ENCODE peak calls at places on chromosomes 12 and 14, in five cellular contexts. O is hepatocyte, T is HCT116, Z is IMR-90, P is fibroblast of lung. F is an unnamed sample. For H3K27me3, the result is how much of the 10 kb centered on the place peaks cover.

GRCh38 chr14:23186913-23187654 is 3.6 kb upstream of the SLC7A8 start:
- DNase-seq in Z (peak), P (peak), T (peak), O (peak), F (peak)

GRCh38 chr12:18868673-18869072 is 130.8 kb downstream of the CAPZA3 start:
- DNase-seq in T (no peak), P (peak), Z (peak), O (no peak), F (no peak)

GRCh38 chr14:67932708-67933107 is 113.1 kb downstream of the RAD51B start:
- DNase-seq in Z (no peak), O (no peak), P (no peak), T (no peak), F (no peak)

GRCh38 chr14:69360438-69361108 is 37.5 kb downstream of the ERH start:
- DNase-seq in Z (no peak), O (no peak), P (no peak), T (no peak), F (peak)

GRCh38 chr14:74933925-74934435 is 10.9 kb upstream of the RPS6KL1 start:
- DNase-seq in O (no peak), P (no peak), Z (no peak), T (no peak), F (no peak)

GRCh38 chr12:113152196-113152834 is 2.8 kb downstream of the CFAP73 start:
- DNase-seq in P (no peak), O (no peak), T (no peak), Z (no peak), F (no peak)

GRCh38 chr12:96294831-96295230 is 100.7 kb downstream of the ELK3 start:
- DNase-seq in P (peak), T (no peak), O (no peak), Z (peak), F (no peak)

GRCh38 chr12:102503056-102503681 is 22.8 kb upstream of the IGF1 start:
- DNase-seq in O (no peak), Z (no peak), P (no peak), T (no peak), F (peak)

GRCh38 chr12:46944104-46944503 is 118.3 kb upstream of the SLC38A4 start:
- DNase-seq in P (peak), T (peak), O (peak), Z (peak), F (peak)

GRCh38 chr12:121894633-121895032 is 6.0 kb downstream of the PSMD9 start:
- DNase-seq in T (no peak), O (peak), Z (peak), P (peak), F (peak)

GRCh38 chr14:75249251-75249957 is 29.2 kb upstream of the FOS start:
- DNase-seq in T (no peak), P (peak), O (no peak), Z (no peak), F (no peak)

GRCh38 chr12:64890873-64891468 is 66.5 kb downstream of the TBC1D30 start:
- DNase-seq in T (peak), O (peak), P (peak), Z (peak), F (peak)

GRCh38 chr14:58428011-58428807 is 690 bp downstream of the KIAA0586 start:
- DNase-seq in Z (peak), T (peak), P (peak), O (peak), F (peak)

GRCh38 chr12:114412825-114413749 is 7.1 kb upstream of the TBX5 start:
- DNase-seq in T (no peak), P (no peak), O (no peak), Z (peak), F (no peak)

GRCh38 chr12:114414031-114414865 is 8.3 kb upstream of the TBX5 start:
- DNase-seq in P (no peak), T (no peak), Z (peak), O (peak), F (no peak)

GRCh38 chr12:114409796-114410520 is 4.0 kb upstream of the TBX5 start:
- DNase-seq in T (no peak), Z (peak), O (no peak), P (no peak), F (no peak)

GRCh38 chr12:114411081-114411836 is 5.3 kb upstream of the TBX5 start:
- DNase-seq in O (no peak), Z (peak), P (no peak), T (no peak), F (no peak)

DNA sequence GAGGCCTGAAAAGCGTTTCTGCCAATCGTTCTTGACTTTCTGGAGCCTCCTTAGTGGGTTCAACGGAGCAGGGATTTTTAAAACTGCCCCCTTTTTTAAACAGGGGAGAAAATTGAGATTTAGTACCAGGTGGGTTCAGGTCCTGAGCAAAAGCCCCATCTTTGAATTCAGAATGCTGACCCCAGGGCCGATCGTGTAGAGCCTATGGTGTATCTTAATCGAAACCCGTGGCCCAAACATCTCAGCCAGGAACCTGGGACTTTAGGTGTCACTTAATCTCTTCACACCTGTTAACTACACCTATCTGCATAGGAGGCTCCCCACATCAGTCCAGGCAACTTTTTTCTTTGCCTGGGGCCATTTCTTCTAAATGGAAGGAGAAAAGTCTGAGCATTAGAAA is 6.4 kb upstream of the TBX5 start:
- DNase-seq in T (no peak), Z (no peak), P (no peak), O (no peak), F (no peak)
- H3K27me3 ChIP-seq in T (under half), Z (under half), P (under half), O (half or more), F (under half)

DNA sequence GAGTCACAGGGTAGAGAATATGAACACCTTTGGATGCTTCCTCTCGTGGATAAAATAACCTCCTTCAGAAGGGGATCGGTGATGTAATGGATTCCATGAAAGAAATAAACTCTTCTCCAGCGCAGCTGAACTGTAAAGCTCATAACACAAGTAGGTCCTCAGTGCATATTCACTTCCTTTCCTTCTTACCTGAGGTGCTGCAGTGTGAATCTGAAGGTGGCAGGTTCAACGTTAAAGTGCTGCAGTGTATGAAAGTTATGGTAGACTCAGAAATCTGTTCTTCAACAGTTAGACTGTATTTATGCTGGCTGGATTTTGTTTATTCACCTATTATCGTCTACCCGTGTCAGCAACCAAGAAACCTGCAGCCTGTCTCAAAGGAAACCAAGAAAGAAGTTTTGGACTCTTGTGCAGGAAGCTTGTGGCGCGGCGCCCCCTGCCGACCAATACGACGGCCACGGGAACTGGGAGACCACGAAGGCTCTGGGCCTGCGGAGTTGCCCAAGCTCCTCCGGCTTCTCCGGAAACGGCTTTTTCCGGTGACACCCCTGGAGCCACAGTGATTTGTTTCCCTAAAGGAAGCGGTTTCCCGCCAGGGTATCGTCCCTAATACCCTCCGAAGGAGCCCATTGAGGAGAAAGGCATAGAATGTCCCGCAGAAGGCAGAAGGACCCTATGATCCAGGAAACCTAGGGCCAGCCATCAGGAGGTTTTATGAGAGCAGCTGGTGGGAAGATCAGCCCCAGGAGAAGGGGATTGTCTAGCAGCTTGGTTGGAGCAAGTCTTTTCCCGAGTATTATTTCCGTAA is 17.6 kb upstream of the RNASE3 start:
- DNase-seq in T (peak), Z (peak), O (peak), P (peak), F (peak)
- H3K4me3 ChIP-seq in T (peak), Z (no peak), O (no peak), P (peak), F (peak)

DNA sequence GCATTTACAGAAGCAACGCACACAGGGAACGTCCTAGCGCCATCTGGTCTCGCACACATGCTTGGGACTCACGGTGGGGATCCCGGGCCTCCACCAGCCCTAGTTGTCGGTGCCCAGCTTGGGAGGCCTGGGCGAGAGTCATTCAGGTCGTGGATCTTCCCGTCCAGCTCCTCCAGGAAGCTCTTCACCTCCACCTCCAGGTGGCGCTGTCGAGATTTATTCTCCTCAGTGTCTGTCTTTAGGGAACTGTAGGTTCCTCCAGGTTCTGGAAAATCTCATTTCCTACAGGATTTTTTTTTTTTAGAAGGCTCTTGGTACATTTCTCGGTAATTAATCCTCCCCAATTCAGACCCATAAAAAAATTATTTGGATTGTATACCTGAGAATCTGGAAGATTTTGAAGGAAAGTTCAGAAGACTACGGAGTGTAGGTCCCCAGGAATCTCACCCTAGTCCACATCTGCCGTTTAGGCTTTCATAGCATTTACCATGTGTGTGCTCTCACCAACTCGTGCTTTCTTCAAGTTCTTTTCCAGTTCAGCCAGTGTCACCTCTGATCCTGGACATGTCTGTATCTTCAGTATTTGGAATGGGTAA is 910.0 kb downstream of the TMEM121 start:
- DNase-seq in Z (no peak), T (no peak), O (no peak), P (no peak), F (peak)
- TF ChIP-seq CTCF in Z (no peak), T (no peak), O (no peak), P (no peak), F (peak)

DNA sequence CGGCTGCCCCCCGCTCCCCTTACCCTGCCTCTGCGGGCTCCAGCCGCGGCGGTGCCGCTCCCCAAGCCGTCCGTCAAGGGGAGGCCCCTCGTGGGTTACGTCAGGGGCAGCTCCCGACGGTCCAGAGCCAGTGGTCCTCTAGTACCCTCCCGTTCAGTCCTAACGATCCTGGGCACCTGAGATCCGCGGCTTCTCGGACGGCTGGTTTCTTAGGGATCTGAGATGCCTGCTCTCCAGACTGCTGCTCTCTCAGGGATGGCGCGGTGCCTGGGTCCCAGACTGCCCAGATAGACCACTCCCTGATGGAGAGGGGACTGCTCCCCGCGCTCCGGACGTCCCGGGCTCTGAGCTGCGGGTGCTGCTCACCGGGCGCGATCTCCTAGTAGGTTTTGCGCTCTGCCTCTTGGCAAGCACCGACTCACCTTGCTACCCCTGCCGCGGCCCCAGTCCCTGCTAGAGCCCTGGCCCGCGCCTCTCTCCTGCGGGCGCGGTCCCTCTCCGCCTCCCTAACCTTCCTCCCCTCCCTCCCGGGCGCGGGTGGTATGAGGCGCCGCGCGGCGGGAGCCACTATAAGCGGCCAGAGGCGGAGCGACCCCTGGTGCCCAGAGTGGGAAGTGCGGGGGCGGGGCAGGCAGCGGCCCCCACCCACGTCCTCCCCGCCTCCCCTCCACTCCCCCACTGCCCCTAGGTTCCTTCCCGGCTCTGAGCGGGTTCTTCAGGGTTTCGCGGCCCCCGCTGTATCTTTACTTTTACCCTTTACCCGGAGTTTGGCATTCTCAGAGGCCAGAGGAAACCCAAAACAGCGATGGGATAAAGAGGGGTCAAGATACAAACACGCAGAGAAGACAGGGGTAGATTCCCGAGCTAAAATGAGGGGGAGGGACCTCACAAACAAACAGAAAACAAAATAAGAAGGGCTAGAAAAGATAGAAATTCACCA is at the start of gene C1QL4:
- DNase-seq in P (peak), T (peak), Z (peak), O (peak), F (peak)
- H3K27me3 ChIP-seq in P (half or more), T (under half), Z (half or more), O (half or more), F (under half)

DNA sequence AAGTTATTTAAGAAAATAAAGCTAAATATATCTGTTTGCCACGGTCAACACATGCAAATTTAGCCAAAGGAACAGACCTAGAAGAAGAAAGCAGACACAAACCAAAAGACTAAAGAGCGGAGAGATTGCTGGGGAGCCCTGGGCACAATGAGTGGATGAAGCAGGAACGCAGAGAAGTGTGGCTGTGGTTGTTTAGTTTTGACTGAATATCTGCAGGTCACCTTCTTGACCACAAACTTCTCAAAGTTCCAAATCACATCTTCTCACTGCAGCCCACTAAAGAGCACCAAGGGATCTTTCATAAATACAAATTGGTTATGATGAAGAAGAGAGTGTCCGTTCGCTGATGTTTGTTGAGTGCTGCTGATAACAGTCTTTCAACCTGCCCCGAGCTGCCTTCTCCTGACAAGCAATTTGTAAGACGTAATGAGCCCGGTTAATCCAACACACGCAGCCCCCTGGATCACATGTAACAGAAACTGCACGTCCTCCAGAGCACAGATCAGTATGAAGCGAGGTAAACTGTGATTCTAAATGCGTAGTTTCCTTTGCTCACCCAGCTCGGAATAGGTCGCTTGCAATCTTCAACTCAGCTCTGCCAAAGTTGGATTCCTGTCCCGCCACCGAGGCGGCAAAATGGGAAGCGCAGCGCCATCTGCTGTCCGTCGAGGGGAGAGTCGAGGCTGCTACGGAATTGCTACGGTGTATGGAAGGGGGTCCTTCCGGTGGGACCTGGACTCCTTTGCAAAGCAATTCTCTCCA is 120.8 kb downstream of the GXYLT1 start:
- DNase-seq in T (peak), P (peak), O (peak), Z (peak), F (peak)
- H3K4me3 ChIP-seq in T (peak), P (peak), O (peak), Z (peak), F (peak)

DNA sequence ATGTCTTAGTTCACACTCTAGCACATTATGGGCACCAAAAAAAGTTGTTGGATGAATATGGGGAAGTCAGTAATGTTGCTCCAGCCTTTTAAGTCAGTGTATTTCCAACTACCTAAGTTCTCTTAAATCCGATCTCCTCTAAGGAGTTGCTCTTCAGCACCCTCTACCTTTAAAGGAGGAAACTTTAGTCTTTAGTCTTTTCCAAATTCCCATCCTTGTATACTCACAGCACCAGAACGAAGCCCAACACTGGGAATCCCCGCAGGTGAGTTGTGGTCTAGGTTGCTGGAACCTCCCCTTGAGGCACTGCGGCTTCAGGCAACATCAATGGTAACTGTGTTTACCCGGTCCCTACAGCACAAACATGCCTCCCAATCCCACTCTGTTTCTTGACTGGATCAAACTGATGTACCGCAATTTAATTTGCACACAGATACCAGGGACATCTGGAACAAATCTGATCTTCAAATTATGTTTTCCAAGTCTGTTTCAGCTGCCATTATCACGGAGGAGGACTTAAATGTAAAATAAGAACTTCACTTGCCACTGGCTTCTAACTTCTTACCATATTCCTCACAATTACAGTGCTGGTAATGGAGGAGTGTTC is 179.0 kb downstream of the FOXN3 start:
- DNase-seq in O (no peak), P (no peak), T (no peak), Z (peak), F (peak)
- TF ChIP-seq CTCF in O (peak), P (peak), T (peak), Z (peak), F (peak)

GRCh38 chr12:41185946-41186345 is 2.2 kb upstream of the PDZRN4 start:
- DNase-seq in T (no peak), P (no peak), O (no peak), Z (no peak), F (no peak)
- H3K27me3 ChIP-seq in T (under half), P (under half), O (under half), Z (under half), F (under half)

GRCh38 chr14:103521438-103521961 is 1.1 kb downstream of the CKB start:
- DNase-seq in T (no peak), Z (no peak), P (no peak), O (no peak), F (peak)
- H3K4me3 ChIP-seq in T (peak), Z (peak), P (peak), O (peak), F (peak)